ENCODE peak calls at places on chromosomes 11 and 22, in six cellular contexts. Z is GM12878, O is SK-N-SH, A is transverse colon, P is sigmoid colon, V is suprapubic skin. K is an unnamed sample.

GRCh38 chr11:69374110-69374981 is 80.4 kb downstream of the MYEOV start:
- DNase-seq in Z (no peak), O (peak), A (peak), P (peak), V (peak), K (peak)

GRCh38 chr11:35088226-35088625 is 50.7 kb upstream of the CD44 start:
- DNase-seq in Z (no peak), O (no peak), A (no peak), P (no peak), V (no peak), K (no peak)

GRCh38 chr22:26585104-26585790 is 4.7 kb downstream of the TPST2 start:
- DNase-seq in Z (no peak), O (peak), A (no peak), P (peak), V (no peak), K (peak)

GRCh38 chr11:2466069-2466801 is 21.4 kb downstream of the KCNQ1 start:
- DNase-seq in Z (no peak), O (no peak), A (no peak), P (no peak), V (no peak), K (peak)

GRCh38 chr11:4093519-4094347 is 866 bp upstream of the RRM1 start:
- DNase-seq in Z (no peak), O (no peak), A (no peak), P (no peak), V (no peak), K (no peak)

GRCh38 chr11:299951-300735 is 817 bp upstream of the IFITM5 start:
- DNase-seq in Z (no peak), O (peak), A (no peak), P (peak), V (no peak), K (no peak)

GRCh38 chr11:43868852-43869567 is 11.6 kb upstream of the ALKBH3 start:
- DNase-seq in Z (peak), O (no peak), A (no peak), P (no peak), V (no peak), K (no peak)

GRCh38 chr11:68399916-68400315 is 60.6 kb upstream of the PPP6R3 start:
- DNase-seq in Z (no peak), O (no peak), A (no peak), P (no peak), V (no peak), K (no peak)

GRCh38 chr11:33893711-33894401 is 2.0 kb upstream of the LMO2 start:
- DNase-seq in Z (peak), O (no peak), A (no peak), P (no peak), V (no peak), K (no peak)

GRCh38 chr22:46994265-46994664 is 231.8 kb downstream of the TBC1D22A start:
- DNase-seq in Z (no peak), O (no peak), A (no peak), P (peak), V (no peak), K (peak)

GRCh38 chr11:111759778-111760407 is 6.3 kb downstream of the PPP2R1B start:
- DNase-seq in Z (no peak), O (no peak), A (no peak), P (no peak), V (no peak), K (no peak)

GRCh38 chr11:29448246-29448877 is 568.5 kb downstream of the KCNA4 start:
- DNase-seq in Z (no peak), O (no peak), A (no peak), P (no peak), V (no peak), K (no peak)

GRCh38 chr11:47539681-47540039 is 13.3 kb downstream of the CELF1 start:
- DNase-seq in Z (no peak), O (no peak), A (no peak), P (no peak), V (no peak), K (peak)

GRCh38 chr11:122261546-122261945 is 145.5 kb upstream of the BLID start:
- DNase-seq in Z (no peak), O (no peak), A (no peak), P (no peak), V (no peak), K (no peak)

GRCh38 chr22:46803031-46803880 is 40.8 kb downstream of the TBC1D22A start:
- DNase-seq in Z (no peak), O (peak), A (peak), P (peak), V (no peak), K (peak)

GRCh38 chr22:46362221-46362933 is 26.9 kb downstream of the TRMU start:
- DNase-seq in Z (no peak), O (peak), A (peak), P (no peak), V (no peak), K (no peak)

GRCh38 chr11:59551651-59552521 is 40.5 kb downstream of the OR4D9 start:
- DNase-seq in Z (no peak), O (peak), A (no peak), P (peak), V (no peak), K (no peak)

GRCh38 chr11:130786987-130787688 is 129.1 kb downstream of the SNX19 start:
- DNase-seq in Z (no peak), O (no peak), A (no peak), P (no peak), V (no peak), K (no peak)

GRCh38 chr22:25111579-25112517 is 87.8 kb upstream of the CRYBB3 start:
- DNase-seq in Z (no peak), O (peak), A (peak), P (no peak), V (peak), K (peak)

GRCh38 chr11:19428206-19429001 is 187.7 kb upstream of the E2F8 start:
- DNase-seq in Z (no peak), O (no peak), A (no peak), P (no peak), V (no peak), K (no peak)

GRCh38 chr11:20021771-20022362 is 138.4 kb downstream of the DBX1 start:
- DNase-seq in Z (no peak), O (no peak), A (no peak), P (no peak), V (no peak), K (no peak)

GRCh38 chr11:662689-663274 is 25.7 kb downstream of the DRD4 start:
- DNase-seq in Z (no peak), O (peak), A (peak), P (no peak), V (no peak), K (peak)

GRCh38 chr11:64916040-64916847 is 765 bp downstream of the ATG2A start:
- DNase-seq in Z (no peak), O (peak), A (peak), P (peak), V (no peak), K (peak)

GRCh38 chr11:3234846-3235245 is 2.6 kb upstream of the MRGPRE start:
- DNase-seq in Z (no peak), O (no peak), A (no peak), P (no peak), V (no peak), K (no peak)

DNA sequence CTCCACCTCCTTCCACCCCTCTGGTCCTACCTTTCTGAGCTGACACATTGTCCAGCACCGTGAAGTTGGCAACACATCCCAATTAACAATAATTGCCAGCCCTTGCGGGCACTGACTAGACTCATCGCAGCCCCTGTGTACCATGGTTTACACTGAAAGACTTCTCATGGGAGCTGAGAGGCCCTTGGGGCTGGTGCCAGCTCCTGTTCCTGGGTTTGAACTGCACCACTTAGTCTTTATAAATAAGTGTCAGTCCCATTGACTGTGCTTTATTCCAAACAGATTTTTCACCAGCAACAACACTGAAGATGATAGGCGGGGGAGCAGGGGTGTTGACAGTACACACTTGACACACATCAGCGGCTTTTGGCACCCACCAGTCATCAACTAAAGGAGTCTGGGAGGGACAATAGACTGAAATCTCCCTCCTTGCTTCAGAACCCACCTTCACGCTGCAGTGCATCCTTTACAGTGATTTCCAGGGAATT is 447.3 kb downstream of the NTM start:
- DNase-seq in Z (no peak), O (no peak), A (no peak), P (no peak), V (no peak), K (no peak)
- TF ChIP-seq POLR2AphosphoS5 in Z (no peak), O (no peak), A (no peak), P (no peak), V (no peak), K (no peak)

GRCh38 chr22:30289126-30289979 is at the start of gene CASTOR1:
- DNase-seq in Z (no peak), O (peak), A (peak), P (peak), V (peak), K (peak)
- TF ChIP-seq EP300 in Z (no peak), O (no peak), A (no peak), P (no peak), V (no peak), K (no peak)

GRCh38 chr22:23760056-23760455 is 2.7 kb upstream of the C22orf15 start:
- DNase-seq in Z (no peak), O (no peak), A (no peak), P (no peak), V (no peak), K (no peak)

GRCh38 chr22:23767303-23767672 is 484 bp downstream of the CHCHD10 start:
- DNase-seq in Z (no peak), O (no peak), A (no peak), P (no peak), V (no peak), K (no peak)

GRCh38 chr22:23762866-23763578 is at the start of gene C22orf15:
- DNase-seq in Z (no peak), O (peak), A (no peak), P (no peak), V (no peak), K (no peak)

GRCh38 chr22:23764931-23765881 is 2.4 kb downstream of the C22orf15 start:
- DNase-seq in Z (no peak), O (no peak), A (no peak), P (no peak), V (no peak), K (no peak)

DNA sequence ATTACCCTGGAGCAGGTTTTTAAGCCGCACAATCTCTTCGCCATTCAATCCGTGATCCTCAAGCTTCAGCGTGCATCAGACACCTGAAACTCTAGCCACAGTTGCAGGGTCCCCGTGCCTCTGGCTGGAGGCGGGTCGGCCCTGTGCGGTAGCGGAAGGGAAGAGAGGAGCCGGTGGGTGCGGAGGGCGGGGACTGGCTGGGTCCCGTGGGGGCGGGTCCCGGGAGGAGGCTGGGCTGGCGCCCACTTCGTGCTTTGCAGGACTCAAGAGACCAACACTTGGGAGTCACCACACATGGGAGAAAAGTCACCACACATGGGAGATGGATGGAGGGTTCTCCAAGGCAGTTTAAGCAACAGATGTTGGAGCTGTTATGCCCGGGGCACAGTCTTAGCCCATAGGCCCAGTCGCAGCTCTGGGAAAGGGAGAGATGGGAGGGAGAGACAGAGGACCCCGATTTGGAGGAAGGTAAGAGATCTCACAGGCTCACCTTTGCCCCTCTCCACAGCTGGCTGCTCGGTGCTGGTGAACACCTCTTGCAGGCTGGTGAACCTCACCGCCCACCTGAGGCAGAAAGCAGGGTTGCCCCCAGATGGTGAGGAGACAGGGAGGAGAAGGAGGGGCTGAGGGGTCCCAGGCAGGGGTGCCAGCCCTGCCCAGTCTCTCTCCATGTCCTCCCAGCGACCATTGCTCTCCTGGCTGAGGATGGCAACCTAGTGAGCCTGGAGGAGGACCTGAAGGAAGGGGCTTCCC is 965 bp downstream of the C22orf15 start:
- DNase-seq in Z (no peak), O (peak), A (no peak), P (no peak), V (no peak), K (no peak)
- TF ChIP-seq POLR2AphosphoS5 in Z (no peak), O (no peak), A (no peak), P (no peak), V (no peak), K (no peak)

DNA sequence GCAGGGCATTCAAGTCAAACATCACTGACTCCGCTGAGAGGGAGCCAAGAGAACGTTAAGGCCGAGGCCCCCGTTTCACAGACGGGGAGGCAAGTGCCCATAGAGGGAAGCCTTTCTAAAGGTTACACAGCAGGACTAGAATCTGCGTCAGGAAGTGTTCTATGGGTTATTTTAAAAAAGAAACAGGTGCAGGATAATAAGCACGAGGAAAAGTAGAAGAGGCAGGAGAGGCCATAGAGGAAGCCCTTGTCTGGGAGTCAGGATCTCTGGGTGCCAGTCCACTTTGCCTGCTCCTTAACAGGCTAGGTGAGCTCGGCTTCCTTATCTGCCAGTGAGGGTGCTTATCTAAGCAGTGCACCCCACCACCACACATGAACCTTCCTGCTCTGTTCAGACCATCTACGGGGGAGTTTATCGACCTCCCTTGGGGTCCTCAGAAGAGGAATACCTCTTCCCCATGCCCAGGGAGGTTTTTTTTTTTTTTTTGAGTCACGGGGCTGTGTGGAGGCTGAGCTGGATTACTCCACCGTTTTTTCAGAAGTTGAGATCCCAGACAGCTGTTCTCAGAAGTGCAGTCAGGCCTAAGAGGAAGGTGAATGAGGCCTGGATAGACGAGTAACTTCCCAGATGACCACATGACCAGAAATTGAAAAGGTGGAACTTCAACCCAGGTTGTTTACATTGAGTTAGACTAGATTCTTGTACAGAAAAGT is 1.2 kb upstream of the FCHSD2 start:
- DNase-seq in Z (no peak), O (peak), A (no peak), P (no peak), V (no peak), K (no peak)
- TF ChIP-seq EP300 in Z (no peak), O (no peak), A (no peak), P (no peak), V (no peak), K (no peak)

DNA sequence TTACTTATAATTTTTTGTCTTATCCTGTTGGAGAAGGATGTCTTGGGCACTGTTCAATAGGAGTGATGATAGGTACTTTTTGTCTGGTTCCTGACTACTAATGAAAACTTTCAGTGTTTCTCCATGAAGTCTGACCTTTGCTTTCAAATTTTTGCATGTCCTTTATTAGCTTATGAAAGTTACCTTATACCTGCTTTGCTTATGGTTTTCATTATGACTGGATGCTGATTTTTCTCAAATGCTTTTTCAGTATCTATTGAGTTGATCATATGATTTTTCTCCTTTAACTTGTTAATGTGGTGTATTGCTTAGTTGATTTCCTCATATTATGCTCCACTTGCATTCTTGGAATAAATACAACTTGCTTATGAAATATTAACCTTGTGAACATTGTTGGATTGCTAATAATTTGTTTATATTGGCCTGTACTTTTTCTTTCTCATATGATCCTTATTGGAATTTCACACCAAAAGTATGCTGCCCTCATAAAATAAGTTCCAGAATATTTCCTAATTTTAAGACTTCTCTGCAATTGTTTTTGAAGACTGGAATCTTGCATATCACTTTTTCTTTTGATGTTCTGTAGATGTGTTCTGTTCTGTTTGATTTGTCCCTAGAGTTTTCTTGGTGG is 85.0 kb upstream of the SC5D start:
- DNase-seq in Z (peak), O (no peak), A (no peak), P (no peak), V (no peak), K (no peak)
- TF ChIP-seq POLR2AphosphoS5 in Z (no peak), O (no peak), A (no peak), P (no peak), V (no peak), K (no peak)

GRCh38 chr11:57566035-57566504 is 1.4 kb downstream of the UBE2L6 start:
- DNase-seq in Z (peak), O (no peak), A (peak), P (no peak), V (no peak), K (peak)
- TF ChIP-seq EP300 in Z (no peak), O (no peak), A (no peak), P (no peak), V (no peak), K (no peak)

DNA sequence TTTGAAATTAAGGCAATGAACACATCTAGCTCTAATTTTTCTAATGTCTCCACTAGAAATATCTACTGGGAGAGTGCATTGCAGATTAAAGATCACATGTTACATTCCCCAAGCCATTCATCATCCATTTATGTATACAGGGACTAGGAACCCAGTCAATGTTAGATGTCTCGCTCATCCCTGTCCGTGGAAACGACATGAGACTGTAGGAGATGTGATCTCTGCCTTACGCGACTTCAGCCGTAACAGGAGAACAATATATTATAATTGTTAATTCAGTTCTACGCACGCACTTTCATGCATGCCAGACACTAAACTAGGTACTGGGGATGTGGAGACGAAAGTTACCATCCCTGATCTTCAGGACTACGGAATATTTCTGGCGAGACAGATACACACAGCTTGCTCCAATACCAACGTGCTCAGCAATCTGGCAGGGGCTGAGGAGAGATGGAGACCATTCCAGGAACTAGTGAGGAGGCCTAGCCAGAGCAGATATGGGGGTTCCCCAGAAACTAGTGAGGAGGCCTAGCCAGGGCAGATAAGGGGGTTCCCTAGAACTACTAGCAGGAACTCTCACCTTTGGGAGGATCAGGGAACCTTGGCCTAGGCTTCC is 705 bp downstream of the DCPS start:
- DNase-seq in Z (no peak), O (peak), A (no peak), P (peak), V (no peak), K (no peak)
- TF ChIP-seq POLR2AphosphoS5 in Z (no peak), O (no peak), A (no peak), P (no peak), V (no peak), K (no peak)

DNA sequence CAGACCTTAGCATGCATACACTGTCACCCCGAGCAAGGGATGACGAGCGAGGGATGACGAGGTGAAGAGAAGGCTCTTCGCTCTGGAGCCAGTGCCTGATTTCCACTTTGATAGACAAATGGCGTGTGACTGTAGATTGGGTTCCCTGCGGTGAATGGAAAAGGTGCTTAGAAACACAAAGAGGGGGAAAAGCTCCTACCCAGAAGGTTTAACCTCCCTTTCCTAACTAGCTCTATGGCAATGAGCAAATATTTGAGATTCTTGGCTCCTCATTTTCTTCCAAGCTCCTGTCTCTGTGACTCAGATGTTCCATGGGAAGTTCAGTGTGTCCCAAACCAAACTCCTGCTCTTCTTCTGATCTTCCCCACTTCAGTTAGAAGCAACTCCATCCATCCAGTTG is 108.1 kb upstream of the CADM1 start:
- DNase-seq in Z (no peak), O (no peak), A (no peak), P (no peak), V (no peak), K (no peak)
- TF ChIP-seq EP300 in Z (no peak), O (no peak), A (no peak), P (no peak), V (no peak), K (no peak)

GRCh38 chr11:36405585-36406367 is 104.3 kb downstream of the TRAF6 start:
- DNase-seq in Z (no peak), O (no peak), A (no peak), P (no peak), V (no peak), K (no peak)
- TF ChIP-seq POLR2AphosphoS5 in Z (no peak), O (no peak), A (no peak), P (no peak), V (no peak), K (no peak)

GRCh38 chr22:49960159-49960966 is at the start of gene PIM3:
- DNase-seq in Z (peak), O (peak), A (peak), P (peak), V (peak), K (peak)
- TF ChIP-seq EP300 in Z (no peak), O (peak), A (no peak), P (no peak), V (no peak), K (no peak)

K was measured in stomach.